ENCODE peak calls at places on chromosomes 16 and 17, in six cellular contexts. J, E, B, I, W and T are unnamed samples.

GRCh38 chr16:69260019-69260418 is 51.1 kb upstream of the VPS4A start:
- DNase-seq in J (no peak), E (no peak), B (no peak), I (no peak), W (no peak), T (no peak)

GRCh38 chr17:83174859-83175550 is 95.6 kb downstream of the METRNL start:
- DNase-seq in J (no peak), E (no peak), B (peak; percentile 8), I (no peak), W (peak; percentile 85), T (no peak)

GRCh38 chr17:77096570-77097214 is 44.1 kb upstream of the SEC14L1 start:
- DNase-seq in J (no peak), E (no peak), B (no peak), I (peak; percentile 48), W (no peak), T (no peak)

GRCh38 chr16:2770057-2770780 is 6.9 kb downstream of the ELOB start:
- DNase-seq in J (no peak), E (no peak), B (no peak), I (peak; percentile 50), W (no peak), T (no peak)

GRCh38 chr17:3551189-3551588 is 6.4 kb downstream of the TRPV3 start:
- DNase-seq in J (no peak), E (no peak), B (no peak), I (no peak), W (no peak), T (no peak)

GRCh38 chr16:69709456-69710084 is 16.8 kb downstream of the NQO1 start:
- DNase-seq in J (no peak), E (peak; percentile 44), B (no peak), I (peak; percentile 76), W (peak; percentile 31), T (peak; percentile 62)

GRCh38 chr16:17356243-17356933 is 114.4 kb downstream of the XYLT1 start:
- DNase-seq in J (no peak), E (no peak), B (no peak), I (no peak), W (peak; percentile 61), T (no peak)

GRCh38 chr16:414395-415169 is 10.9 kb upstream of the RAB11FIP3 start:
- DNase-seq in J (no peak), E (no peak), B (no peak), I (no peak), W (no peak), T (no peak)

GRCh38 chr17:41812176-41813038 is at the start of gene FKBP10:
- DNase-seq in J (peak; percentile 61), E (peak; percentile 96), B (peak; percentile 65), I (no peak), W (peak; percentile 91), T (no peak)

GRCh38 chr17:6474906-6475305 is 30.7 kb downstream of the PIMREG start:
- DNase-seq in J (no peak), E (no peak), B (no peak), I (no peak), W (no peak), T (no peak)

GRCh38 chr16:61580579-61580978 is 455.7 kb downstream of the CDH8 start:
- DNase-seq in J (no peak), E (no peak), B (no peak), I (no peak), W (peak; percentile 76), T (no peak)

GRCh38 chr16:86431540-86431939 is 78.8 kb upstream of the FOXF1 start:
- DNase-seq in J (no peak), E (no peak), B (no peak), I (peak; percentile 7), W (no peak), T (no peak)

GRCh38 chr17:73541561-73541981 is 102.7 kb downstream of the SDK2 start:
- DNase-seq in J (no peak), E (no peak), B (no peak), I (no peak), W (no peak), T (no peak)

GRCh38 chr17:37092041-37092440 is 143.3 kb downstream of the AATF start:
- DNase-seq in J (no peak), E (no peak), B (no peak), I (no peak), W (no peak), T (no peak)

GRCh38 chr16:86252596-86252995 is 257.7 kb upstream of the FOXF1 start:
- DNase-seq in J (no peak), E (peak; percentile 48), B (no peak), I (peak; percentile 70), W (peak; percentile 49), T (peak; percentile 1)

GRCh38 chr17:2347805-2348685 is 10.7 kb downstream of the SGSM2 start:
- DNase-seq in J (no peak), E (peak; percentile 88), B (no peak), I (no peak), W (peak; percentile 81), T (no peak)

GRCh38 chr16:85227262-85227923 is 115.1 kb upstream of the CIBAR2 start:
- DNase-seq in J (no peak), E (no peak), B (no peak), I (peak; percentile 90), W (no peak), T (no peak)

GRCh38 chr17:78416791-78417530 is 38.5 kb downstream of the PGS1 start:
- DNase-seq in J (no peak), E (no peak), B (no peak), I (peak; percentile 69), W (no peak), T (no peak)

GRCh38 chr17:63840591-63841349 is 1.7 kb downstream of the SMARCD2 start:
- DNase-seq in J (peak; percentile 57), E (no peak), B (peak; percentile 29), I (no peak), W (no peak), T (no peak)

GRCh38 chr17:63843387-63844292 is 1.2 kb upstream of the SMARCD2 start:
- DNase-seq in J (peak; percentile 53), E (no peak), B (peak; percentile 40), I (peak; percentile 90), W (no peak), T (no peak)

GRCh38 chr17:63841350-63842172 is 924 bp downstream of the SMARCD2 start:
- DNase-seq in J (peak; percentile 79), E (peak; percentile 31), B (peak; percentile 70), I (peak; percentile 48), W (peak; percentile 93), T (no peak)

GRCh38 chr17:63842540-63843386 is at the start of gene SMARCD2:
- DNase-seq in J (peak; percentile 99), E (peak; percentile 99), B (peak; percentile 99), I (peak; percentile 98), W (peak; percentile 100), T (peak; percentile 97)

DNA sequence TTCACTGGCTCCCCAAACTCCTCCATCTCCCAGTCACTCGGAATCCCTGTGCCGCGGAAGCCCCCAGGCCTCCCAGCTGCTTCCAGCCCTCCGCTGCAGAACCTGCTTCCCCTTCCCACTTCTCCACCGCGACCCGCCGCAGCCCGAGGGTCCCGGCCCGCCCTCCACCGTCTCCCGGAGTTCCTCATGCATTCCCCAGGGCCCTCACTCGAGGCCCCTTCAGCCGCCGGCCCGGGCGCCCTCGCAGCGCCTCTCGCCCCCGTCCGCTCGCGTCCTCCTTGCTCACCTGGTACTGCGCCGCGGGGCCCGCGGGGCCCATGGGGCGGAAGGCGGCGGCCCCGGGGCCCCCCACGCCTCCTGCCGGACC is 329 bp downstream of the SMARCD2 start:
- DNase-seq in J (peak; percentile 42), E (no peak), B (no peak), I (peak; percentile 62), W (no peak), T (no peak)
- H3K4me3 ChIP-seq in J (peak overlapping the region; percentile 97), E (peak overlapping the region; percentile 61), B (peak overlapping the region; percentile 84), I (peak overlapping the region; percentile 90), W (peak overlapping the region; percentile 90), T (peak overlapping the region; percentile 72)

DNA sequence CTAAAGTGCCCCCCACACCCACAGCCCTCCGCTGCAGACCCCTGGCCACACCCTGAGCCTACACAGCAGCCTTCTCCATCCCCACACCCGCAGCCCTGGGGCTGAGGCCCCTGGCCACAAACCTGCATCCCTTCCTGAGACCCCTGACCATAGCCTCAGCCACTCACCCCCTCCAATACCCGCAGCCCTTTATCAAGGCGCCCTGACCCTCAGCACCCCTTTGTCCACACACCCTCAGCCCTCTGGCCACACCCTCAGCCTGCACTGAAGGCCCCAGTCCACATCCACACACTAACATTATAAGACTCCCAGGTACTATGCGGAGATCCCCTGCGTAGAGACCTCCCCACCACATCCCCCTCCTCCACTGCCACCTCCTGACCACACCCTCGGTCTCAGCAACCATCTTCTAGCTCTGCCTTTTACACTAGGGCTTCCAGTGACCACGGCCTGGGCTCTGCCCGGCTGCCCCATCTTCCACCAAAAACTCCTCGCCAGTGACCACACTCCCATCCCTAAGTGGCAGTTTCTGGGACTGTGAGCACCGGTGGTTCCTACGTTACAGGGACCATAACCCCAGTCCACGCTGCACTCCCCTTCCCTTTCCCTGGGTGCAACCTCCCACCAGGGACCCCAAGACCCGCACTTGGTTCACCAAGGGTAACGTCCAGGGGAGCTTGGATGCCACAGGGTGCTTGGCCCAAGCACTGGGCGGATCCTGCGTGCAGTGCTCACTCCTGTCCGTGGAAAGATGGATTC is 818 bp downstream of the TPPP3 start:
- DNase-seq in J (no peak), E (no peak), B (no peak), I (no peak), W (peak; percentile 85), T (no peak)
- H3K4me3 ChIP-seq in J (peak overlapping the region; percentile 66), E (peak overlapping the region; percentile 41), B (peak overlapping the region; percentile 7), I (no peak overlapping the region), W (no peak overlapping the region), T (no peak overlapping the region)

DNA sequence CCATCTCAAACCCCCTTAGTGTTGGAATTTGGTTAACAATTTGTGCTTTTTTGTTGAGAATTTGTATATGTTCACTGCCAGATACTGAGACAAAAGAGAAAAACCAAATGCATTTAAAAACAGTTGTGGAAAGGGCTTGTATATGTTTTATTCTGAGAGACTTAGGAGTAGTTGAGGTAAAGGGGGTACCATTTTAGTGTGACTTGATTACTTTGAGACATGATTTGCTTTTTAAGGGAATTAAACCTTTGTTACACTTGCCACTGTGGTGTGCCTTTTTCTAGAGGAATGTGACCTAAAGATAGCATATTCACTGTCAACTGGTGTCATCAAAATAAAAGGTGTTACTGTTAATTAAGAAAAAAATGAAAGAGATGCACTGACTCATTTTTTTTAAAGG is 4.5 kb downstream of the IGF2BP1 start:
- DNase-seq in J (no peak), E (no peak), B (no peak), I (no peak), W (no peak), T (no peak)
- H3K4me3 ChIP-seq in J (no peak overlapping the region), E (peak overlapping the region; percentile 98), B (no peak overlapping the region), I (peak overlapping the region; percentile 97), W (no peak overlapping the region), T (no peak overlapping the region)

DNA sequence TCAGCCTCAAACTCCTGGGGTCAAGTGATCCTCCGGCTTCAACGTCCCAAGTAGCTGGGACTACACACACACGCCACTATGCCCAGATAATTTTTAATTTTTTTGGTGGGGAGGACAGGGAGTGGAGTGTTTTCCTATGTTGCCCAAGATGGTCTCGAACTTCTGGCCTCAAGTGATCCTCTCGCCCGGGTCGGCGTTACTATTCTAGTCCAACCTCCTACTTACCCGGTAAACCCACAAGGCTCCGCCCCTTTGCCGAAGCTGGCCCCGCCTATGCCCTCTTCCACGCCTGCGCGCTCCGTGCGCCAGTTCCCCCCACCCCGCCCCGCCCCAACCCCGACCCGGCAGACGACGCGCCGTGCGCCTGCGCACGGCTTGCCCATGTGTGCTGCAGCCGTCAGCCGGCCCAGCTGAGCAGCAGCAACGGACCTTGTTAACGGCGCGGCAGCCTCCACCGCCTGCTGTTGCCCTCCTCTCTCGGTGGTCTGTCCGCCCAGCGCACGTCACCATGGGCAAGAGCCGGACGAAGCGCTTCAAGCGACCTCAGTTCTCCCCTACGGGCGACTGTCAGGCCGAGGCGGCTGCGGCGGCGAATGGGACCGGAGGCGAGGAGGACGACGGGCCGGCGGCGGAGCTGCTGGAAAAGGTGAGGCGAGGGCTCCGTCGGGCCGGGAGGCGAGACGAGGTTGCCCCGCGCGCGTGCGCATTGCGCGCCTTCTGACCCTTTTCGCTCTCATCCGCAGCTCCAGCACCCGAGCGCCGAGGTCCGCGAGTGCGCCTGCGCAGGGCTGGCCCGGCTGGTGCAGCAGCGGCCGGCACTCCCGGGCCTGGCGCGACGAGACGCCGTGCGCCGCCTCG is at the start of gene HEATR3:
- DNase-seq in J (peak; percentile 92), E (peak; percentile 88), B (peak; percentile 91), I (peak; percentile 95), W (peak; percentile 98), T (peak; percentile 91)
- H3K4me3 ChIP-seq in J (peak within 1 kb of the TSS; percentile 94), E (peak within 1 kb of the TSS; percentile 78), B (peak within 1 kb of the TSS; percentile 99), I (peak within 1 kb of the TSS; percentile 92), W (peak within 1 kb of the TSS; percentile 89), T (peak within 1 kb of the TSS; percentile 89)